ENCODE peak calls at places on chromosome 12, in eight cellular contexts. G is CD4-positive, alpha-beta T cell; D is NCI-H146; R is RWPE1; I is sciatic nerve; E is NCI-H1105 treated with DMSO at 0.1 percent for 48 hours; H is stomach; Y is NCI-H1092. O is an unnamed sample.
A peak's percentile ranks its signal among the peaks of the same experiment; 100 is the strongest.

GRCh38 chr12:110366474-110367208 is 36.9 kb downstream of the ANAPC7 start:
- DNase-seq in G (no peak), H (no peak), Y (no peak), E (no peak), I (no peak), D (no peak), R (no peak), O (no peak)

GRCh38 chr12:93325855-93326254 is 51.9 kb upstream of the NUDT4 start:
- DNase-seq in G (no peak), I (no peak), R (peak; percentile 53), H (no peak), Y (no peak), D (no peak), E (no peak), O (no peak)

GRCh38 chr12:132565365-132565764 is 45.0 kb downstream of the LRCOL1 start:
- DNase-seq in R (no peak), H (no peak), D (no peak), E (no peak), I (no peak), Y (no peak), G (no peak), O (no peak)

GRCh38 chr12:77947326-77947725 is 116.6 kb downstream of the NAV3 start:
- DNase-seq in Y (no peak), G (no peak), H (no peak), D (no peak), R (peak; percentile 35), E (no peak), I (no peak), O (no peak)

GRCh38 chr12:48187916-48188695 is 4.7 kb downstream of the CCDC184 start:
- DNase-seq in Y (no peak), G (no peak), E (no peak), D (no peak), H (no peak), R (no peak), I (no peak), O (no peak)

GRCh38 chr12:121033625-121034349 is 5.3 kb downstream of the OASL start:
- DNase-seq in I (no peak), G (peak; percentile 46), D (no peak), H (peak; percentile 38), Y (no peak), E (no peak), R (peak; percentile 78), O (no peak)

GRCh38 chr12:1531160-1531653 is 63.2 kb downstream of the FBXL14 start:
- DNase-seq in R (no peak), H (no peak), G (no peak), Y (no peak), D (no peak), E (no peak), I (no peak), O (peak; percentile 12)

GRCh38 chr12:8697476-8698131 is at the start of gene RIMKLB:
- DNase-seq in G (peak; percentile 66), H (peak; percentile 79), D (peak; percentile 93), E (peak; percentile 83), R (peak; percentile 55), I (peak; percentile 90), Y (peak; percentile 89), O (peak; percentile 45)

GRCh38 chr12:42588308-42588836 is 1.2 kb downstream of the PRICKLE1 start:
- DNase-seq in Y (no peak), I (no peak), D (no peak), H (no peak), E (no peak), R (no peak), G (no peak), O (peak; percentile 15)

GRCh38 chr12:123223241-123223668 is 9.7 kb downstream of the MPHOSPH9 start:
- DNase-seq in E (no peak), D (no peak), I (no peak), G (peak; percentile 60), Y (no peak), H (no peak), R (no peak), O (no peak)

GRCh38 chr12:19894803-19895202 is 455.5 kb downstream of the AEBP2 start:
- DNase-seq in D (no peak), E (no peak), H (no peak), I (no peak), G (no peak), Y (no peak), R (no peak), O (no peak)

GRCh38 chr12:3213171-3213570 is 136.0 kb downstream of the TSPAN9 start:
- DNase-seq in D (no peak), R (no peak), G (no peak), H (no peak), Y (no peak), I (no peak), E (no peak), O (peak; percentile 98)

GRCh38 chr12:110821917-110822316 is 24.9 kb upstream of the CCDC63 start:
- DNase-seq in R (no peak), I (no peak), H (no peak), G (no peak), E (no peak), D (no peak), Y (no peak), O (peak; percentile 17)

GRCh38 chr12:57224973-57225679 is 4.4 kb upstream of the SHMT2 start:
- DNase-seq in G (peak; percentile 80), I (no peak), Y (no peak), R (no peak), E (peak; percentile 10), H (peak; percentile 64), D (peak; percentile 41), O (peak; percentile 58)

GRCh38 chr12:111598637-111599458 is at the start of gene ATXN2:
- DNase-seq in G (peak; percentile 68), D (peak; percentile 74), Y (no peak), I (peak; percentile 81), R (peak; percentile 81), H (peak; percentile 55), E (peak; percentile 74), O (peak; percentile 65)

GRCh38 chr12:6061661-6062060 is 62.8 kb downstream of the VWF start:
- DNase-seq in G (no peak), I (no peak), R (no peak), Y (no peak), D (no peak), H (no peak), E (no peak), O (no peak)